ENCODE peak calls at places on chromosomes 13 and 19, in eight cellular contexts. A, G, U, D, Q, P, E and B are unnamed samples.

GRCh38 chr13:42384265-42384664 is 112.3 kb downstream of the AKAP11 start:
- DNase-seq in A (no peak), G (peak; percentile 18), U (no peak), D (no peak), Q (no peak), P (no peak), E (no peak), B (peak; percentile 48)

GRCh38 chr13:74586839-74587238 is 452.6 kb upstream of the KLF12 start:
- DNase-seq in A (no peak), G (peak; percentile 53), U (no peak), D (peak; percentile 3), Q (no peak), P (no peak), E (no peak), B (no peak)

GRCh38 chr13:28540612-28541011 is 45.7 kb upstream of the FLT1 start:
- DNase-seq in A (no peak), G (no peak), U (no peak), D (peak; percentile 57), Q (no peak), P (no peak), E (no peak), B (no peak)

GRCh38 chr13:75153834-75154233 is 328.1 kb downstream of the TBC1D4 start:
- DNase-seq in A (no peak), G (peak; percentile 32), U (no peak), D (no peak), Q (no peak), P (no peak), E (no peak), B (no peak)

GRCh38 chr13:24684600-24684998 is 4.4 kb downstream of the ATP12A start:
- DNase-seq in A (no peak), G (no peak), U (no peak), D (no peak), Q (no peak), P (no peak), E (peak; percentile 55), B (no peak)

GRCh38 chr13:111565400-111565799 is 245.0 kb downstream of the TEX29 start:
- DNase-seq in A (no peak), G (no peak), U (no peak), D (no peak), Q (no peak), P (no peak), E (no peak), B (no peak)

GRCh38 chr13:99380921-99381645 is 73.9 kb upstream of the GPR183 start:
- DNase-seq in A (no peak), G (peak; percentile 2), U (no peak), D (peak; percentile 7), Q (no peak), P (no peak), E (peak; percentile 55), B (no peak)

GRCh38 chr13:79781829-79782540 is 301.0 kb downstream of the NDFIP2 start:
- DNase-seq in A (no peak), G (peak; percentile 73), U (no peak), D (peak; percentile 55), Q (no peak), P (no peak), E (no peak), B (no peak)

GRCh38 chr13:40060318-40061007 is 405.0 kb downstream of the COG6 start:
- DNase-seq in A (no peak), G (peak; percentile 94), U (peak; percentile 24), D (no peak), Q (no peak), P (peak; percentile 98), E (peak; percentile 35), B (peak; percentile 98)

GRCh38 chr19:3642987-3643386 is 16.4 kb upstream of the CACTIN start:
- DNase-seq in A (no peak), G (no peak), U (no peak), D (no peak), Q (no peak), P (no peak), E (no peak), B (no peak)

GRCh38 chr19:34976611-34977010 is 12.6 kb upstream of the ZNF792 start:
- DNase-seq in A (no peak), G (no peak), U (no peak), D (no peak), Q (no peak), P (no peak), E (no peak), B (no peak)

GRCh38 chr19:34972163-34972705 is 8.2 kb upstream of the ZNF792 start:
- DNase-seq in A (no peak), G (no peak), U (no peak), D (no peak), Q (no peak), P (no peak), E (no peak), B (no peak)

GRCh38 chr19:34969721-34970120 is 5.7 kb upstream of the ZNF792 start:
- DNase-seq in A (no peak), G (no peak), U (no peak), D (no peak), Q (no peak), P (no peak), E (no peak), B (no peak)

GRCh38 chr19:34975056-34975455 is 11.0 kb upstream of the ZNF792 start:
- DNase-seq in A (no peak), G (no peak), U (no peak), D (no peak), Q (no peak), P (no peak), E (no peak), B (no peak)

GRCh38 chr19:34974631-34975030 is 10.6 kb upstream of the ZNF792 start:
- DNase-seq in A (no peak), G (no peak), U (no peak), D (no peak), Q (no peak), P (no peak), E (no peak), B (no peak)
- H3K27ac ChIP-seq in A (no peak overlapping the region), G (no peak overlapping the region), U (no peak overlapping the region), D (no peak overlapping the region), Q (no peak overlapping the region), P (no peak overlapping the region), E (no peak overlapping the region), B (no peak overlapping the region)

DNA sequence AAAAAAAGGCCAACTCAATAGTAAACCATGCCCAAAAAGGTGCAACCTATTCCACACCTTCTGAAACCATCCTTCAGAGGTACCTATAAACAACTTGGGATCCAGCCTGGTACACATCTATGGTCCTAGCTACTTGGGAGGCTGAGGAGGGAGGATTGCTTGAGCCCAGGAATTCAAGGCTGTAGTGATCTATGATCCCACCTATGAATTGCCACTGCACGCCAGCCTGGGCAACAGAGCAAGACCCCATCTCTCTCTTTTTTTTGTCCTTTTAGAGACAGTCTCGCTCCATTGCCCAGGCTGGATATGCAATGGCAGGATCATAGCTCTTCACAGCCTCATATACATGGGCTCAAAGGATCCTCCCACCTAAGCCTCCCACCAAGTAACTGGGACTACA is 26.0 kb downstream of the ZSWIM4 start:
- DNase-seq in A (no peak), G (no peak), U (no peak), D (no peak), Q (no peak), P (no peak), E (no peak), B (no peak)
- H3K27ac ChIP-seq in A (no peak overlapping the region), G (no peak overlapping the region), U (peak overlapping the region; percentile 23), D (no peak overlapping the region), Q (no peak overlapping the region), P (no peak overlapping the region), E (no peak overlapping the region), B (no peak overlapping the region)

GRCh38 chr19:16096281-16096855 is 15.3 kb upstream of the RAB8A start:
- DNase-seq in A (no peak), G (no peak), U (no peak), D (no peak), Q (no peak), P (no peak), E (no peak), B (no peak)
- H3K27ac ChIP-seq in A (no peak overlapping the region), G (peak overlapping the region; percentile 0), U (peak overlapping the region; percentile 39), D (no peak overlapping the region), Q (no peak overlapping the region), P (no peak overlapping the region), E (no peak overlapping the region), B (peak overlapping the region; percentile 37)

DNA sequence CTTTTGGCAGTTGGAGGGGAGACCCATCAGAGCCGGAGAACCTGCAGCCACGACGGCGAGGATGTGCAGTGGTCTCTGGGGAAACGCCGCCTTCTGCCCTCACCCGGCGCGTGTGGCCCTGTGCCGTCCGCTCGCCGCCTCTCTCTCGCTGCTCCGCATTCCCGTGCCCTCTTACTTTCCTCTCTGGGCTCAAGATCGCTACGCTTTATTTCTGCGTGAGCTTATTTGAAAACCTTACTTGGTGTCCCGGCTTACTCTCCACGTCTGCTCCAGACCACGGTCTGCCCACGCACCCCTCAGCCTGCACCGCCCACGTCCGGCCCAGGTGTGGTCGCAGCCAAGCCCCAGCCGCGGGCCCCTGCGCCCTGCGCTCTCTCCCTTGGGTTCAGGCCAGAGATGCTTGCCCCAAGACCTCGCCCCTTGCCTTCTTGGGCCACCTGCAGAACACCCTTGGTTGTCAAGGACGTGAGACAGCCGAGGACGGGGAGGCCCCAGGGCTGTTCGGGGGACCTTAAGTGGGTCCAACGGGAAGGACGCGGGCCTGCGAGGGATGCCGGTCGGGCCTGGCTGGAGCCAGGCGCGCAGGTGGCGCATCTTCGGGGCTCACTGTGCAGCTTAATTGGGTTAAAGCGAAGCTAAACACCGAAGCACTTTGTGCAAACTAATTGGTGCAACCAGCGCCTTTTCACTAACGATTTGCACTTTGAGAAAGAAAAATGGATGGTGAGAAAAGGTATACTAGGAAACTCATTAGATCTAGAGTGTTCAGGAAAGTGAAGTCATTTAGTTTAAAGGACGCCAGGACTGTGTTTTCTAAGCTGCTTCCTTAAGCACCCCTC is 2.1 kb upstream of the MAB21L1 start:
- DNase-seq in A (no peak), G (no peak), U (no peak), D (no peak), Q (no peak), P (no peak), E (no peak), B (no peak)
- H3K27ac ChIP-seq in A (no peak overlapping the region), G (no peak overlapping the region), U (no peak overlapping the region), D (no peak overlapping the region), Q (no peak overlapping the region), P (no peak overlapping the region), E (no peak overlapping the region), B (no peak overlapping the region)

GRCh38 chr19:38879400-38879751 is 1.3 kb upstream of the RINL start:
- DNase-seq in A (no peak), G (no peak), U (no peak), D (no peak), Q (no peak), P (no peak), E (no peak), B (no peak)
- H3K27ac ChIP-seq in A (no peak overlapping the region), G (no peak overlapping the region), U (no peak overlapping the region), D (no peak overlapping the region), Q (no peak overlapping the region), P (no peak overlapping the region), E (peak overlapping the region; percentile 93), B (no peak overlapping the region)

GRCh38 chr19:46296722-46297431 is at the start of gene HIF3A:
- DNase-seq in A (peak; percentile 11), G (no peak), U (no peak), D (no peak), Q (no peak), P (peak; percentile 60), E (no peak), B (no peak)
- H3K27ac ChIP-seq in A (peak within 1 kb of the TSS; percentile 64), G (no peak within 1 kb of the TSS), U (peak within 1 kb of the TSS; percentile 95), D (no peak within 1 kb of the TSS), Q (no peak within 1 kb of the TSS), P (peak within 1 kb of the TSS; percentile 81), E (no peak within 1 kb of the TSS), B (no peak within 1 kb of the TSS)

GRCh38 chr19:55146078-55146647 is 2.8 kb downstream of the TNNT1 start:
- DNase-seq in A (no peak), G (no peak), U (no peak), D (no peak), Q (no peak), P (no peak), E (no peak), B (no peak)
- H3K27ac ChIP-seq in A (no peak overlapping the region), G (no peak overlapping the region), U (no peak overlapping the region), D (no peak overlapping the region), Q (no peak overlapping the region), P (no peak overlapping the region), E (no peak overlapping the region), B (no peak overlapping the region)